ENCODE peak calls at places on chromosomes 5 and 9, in six cellular contexts. I is CD4-positive, CD25-positive, alpha-beta regulatory T cell; E is activated T-cell treated with anti-CD3 and anti-CD28 coated beads for 24 hours; D is effector CD8-positive, alpha-beta T cell; R is occipital lobe; P is activated naive CD8-positive, alpha-beta T cell treated with anti-CD3 and anti-CD28 coated beads, Interleukin-2, amount 50 U/mL, for 24 hours. V is an unnamed sample.

GRCh38 chr5:3331819-3332218 is 263.8 kb upstream of the IRX1 start:
- DNase-seq in D (no peak), I (no peak), R (no peak), P (no peak), E (no peak), V (no peak)

GRCh38 chr5:168727547-168728120 is 148.5 kb upstream of the PANK3 start:
- DNase-seq in D (no peak), R (no peak), I (no peak), P (no peak), E (no peak), V (no peak)

GRCh38 chr9:89872913-89873707 is 268.3 kb downstream of the GADD45G start:
- DNase-seq in I (no peak), D (no peak), E (no peak), R (no peak), P (no peak), V (no peak)

GRCh38 chr5:74392698-74393431 is 247.7 kb downstream of the ENC1 start:
- DNase-seq in P (no peak), E (no peak), R (no peak), D (no peak), I (no peak), V (peak)

GRCh38 chr9:134396825-134397224 is 70.6 kb downstream of the RXRA start:
- DNase-seq in D (peak), I (peak), P (peak), R (no peak), E (peak), V (no peak)

GRCh38 chr9:70924905-70925547 is 196.4 kb downstream of the TRPM3 start:
- DNase-seq in I (no peak), E (no peak), P (no peak), R (peak), D (no peak), V (peak)

GRCh38 chr5:16992006-16992405 is 55.9 kb upstream of the MYO10 start:
- DNase-seq in R (no peak), P (no peak), E (no peak), D (no peak), I (no peak), V (peak)

GRCh38 chr9:75964431-75964830 is 74.0 kb downstream of the PCSK5 start:
- DNase-seq in I (no peak), P (no peak), D (no peak), E (no peak), R (no peak), V (no peak)

GRCh38 chr5:33690736-33691135 is 201.1 kb downstream of the ADAMTS12 start:
- DNase-seq in D (no peak), I (no peak), E (no peak), R (no peak), P (no peak), V (peak)

GRCh38 chr5:40495172-40495699 is 184.5 kb upstream of the PTGER4 start:
- DNase-seq in R (no peak), I (no peak), P (no peak), D (no peak), E (no peak), V (no peak)